ENCODE peak calls at places on chromosomes 3 and 15, in seven cellular contexts. One of them, this sample, is unnamed.

GRCh38 chr3:181694805-181695660 is 16.7 kb upstream of the SOX2 start:
- DNase-seq in Peyer's patch: no peak
- DNase-seq in heart right ventricle: peak; percentile 27
- DNase-seq in naive thymus-derived CD4-positive, alpha-beta T cell: no peak
- DNase-seq in stomach: peak; percentile 47
- DNase-seq in PC-3: no peak
- DNase-seq in GM23248: peak; percentile 20
- DNase-seq in this sample: no peak

GRCh38 chr15:57920916-57921315 is 144.6 kb downstream of the ALDH1A2 start:
- DNase-seq in Peyer's patch: no peak
- DNase-seq in heart right ventricle: no peak
- DNase-seq in PC-3: no peak
- DNase-seq in naive thymus-derived CD4-positive, alpha-beta T cell: no peak
- DNase-seq in GM23248: no peak
- DNase-seq in stomach: no peak
- DNase-seq in this sample: no peak

GRCh38 chr3:22621205-22621809 is 581.8 kb upstream of the UBE2E2 start:
- DNase-seq in Peyer's patch: no peak
- DNase-seq in naive thymus-derived CD4-positive, alpha-beta T cell: no peak
- DNase-seq in stomach: no peak
- DNase-seq in PC-3: no peak
- DNase-seq in GM23248: no peak
- DNase-seq in heart right ventricle: no peak
- DNase-seq in this sample: no peak

GRCh38 chr15:78207641-78208340 is 26.6 kb downstream of the ACSBG1 start:
- DNase-seq in heart right ventricle: no peak
- DNase-seq in PC-3: no peak
- DNase-seq in naive thymus-derived CD4-positive, alpha-beta T cell: no peak
- DNase-seq in Peyer's patch: peak; percentile 3
- DNase-seq in GM23248: no peak
- DNase-seq in stomach: peak; percentile 15
- DNase-seq in this sample: no peak

GRCh38 chr15:27101982-27102381 is 131.0 kb downstream of the GABRG3 start:
- DNase-seq in heart right ventricle: no peak
- DNase-seq in PC-3: no peak
- DNase-seq in GM23248: no peak
- DNase-seq in stomach: no peak
- DNase-seq in Peyer's patch: no peak
- DNase-seq in naive thymus-derived CD4-positive, alpha-beta T cell: no peak
- DNase-seq in this sample: no peak

GRCh38 chr3:128149632-128150031 is 3.6 kb upstream of the EEFSEC start:
- DNase-seq in heart right ventricle: no peak
- DNase-seq in Peyer's patch: no peak
- DNase-seq in stomach: no peak
- DNase-seq in PC-3: no peak
- DNase-seq in naive thymus-derived CD4-positive, alpha-beta T cell: no peak
- DNase-seq in GM23248: no peak
- DNase-seq in this sample: no peak

GRCh38 chr15:76993114-76993715 is 1.7 kb upstream of the PSTPIP1 start:
- DNase-seq in heart right ventricle: no peak
- DNase-seq in GM23248: no peak
- DNase-seq in stomach: no peak
- DNase-seq in PC-3: no peak
- DNase-seq in naive thymus-derived CD4-positive, alpha-beta T cell: no peak
- DNase-seq in Peyer's patch: no peak
- DNase-seq in this sample: no peak

GRCh38 chr3:182947892-182948291 is 32.4 kb downstream of the DCUN1D1 start:
- DNase-seq in naive thymus-derived CD4-positive, alpha-beta T cell: no peak
- DNase-seq in stomach: no peak
- DNase-seq in PC-3: peak; percentile 62
- DNase-seq in Peyer's patch: no peak
- DNase-seq in GM23248: no peak
- DNase-seq in heart right ventricle: no peak
- DNase-seq in this sample: no peak

GRCh38 chr3:5473471-5473870 is 286.0 kb downstream of the EDEM1 start:
- DNase-seq in heart right ventricle: no peak
- DNase-seq in Peyer's patch: no peak
- DNase-seq in stomach: no peak
- DNase-seq in naive thymus-derived CD4-positive, alpha-beta T cell: no peak
- DNase-seq in GM23248: no peak
- DNase-seq in PC-3: no peak
- DNase-seq in this sample: no peak
- H3K27ac ChIP-seq in heart right ventricle: no peak overlapping the region
- H3K27ac ChIP-seq in Peyer's patch: no peak overlapping the region
- H3K27ac ChIP-seq in stomach: no peak overlapping the region
- H3K27ac ChIP-seq in naive thymus-derived CD4-positive, alpha-beta T cell: no peak overlapping the region
- H3K27ac ChIP-seq in GM23248: no peak overlapping the region
- H3K27ac ChIP-seq in PC-3: no peak overlapping the region
- H3K27ac ChIP-seq in this sample: no peak overlapping the region

DNA sequence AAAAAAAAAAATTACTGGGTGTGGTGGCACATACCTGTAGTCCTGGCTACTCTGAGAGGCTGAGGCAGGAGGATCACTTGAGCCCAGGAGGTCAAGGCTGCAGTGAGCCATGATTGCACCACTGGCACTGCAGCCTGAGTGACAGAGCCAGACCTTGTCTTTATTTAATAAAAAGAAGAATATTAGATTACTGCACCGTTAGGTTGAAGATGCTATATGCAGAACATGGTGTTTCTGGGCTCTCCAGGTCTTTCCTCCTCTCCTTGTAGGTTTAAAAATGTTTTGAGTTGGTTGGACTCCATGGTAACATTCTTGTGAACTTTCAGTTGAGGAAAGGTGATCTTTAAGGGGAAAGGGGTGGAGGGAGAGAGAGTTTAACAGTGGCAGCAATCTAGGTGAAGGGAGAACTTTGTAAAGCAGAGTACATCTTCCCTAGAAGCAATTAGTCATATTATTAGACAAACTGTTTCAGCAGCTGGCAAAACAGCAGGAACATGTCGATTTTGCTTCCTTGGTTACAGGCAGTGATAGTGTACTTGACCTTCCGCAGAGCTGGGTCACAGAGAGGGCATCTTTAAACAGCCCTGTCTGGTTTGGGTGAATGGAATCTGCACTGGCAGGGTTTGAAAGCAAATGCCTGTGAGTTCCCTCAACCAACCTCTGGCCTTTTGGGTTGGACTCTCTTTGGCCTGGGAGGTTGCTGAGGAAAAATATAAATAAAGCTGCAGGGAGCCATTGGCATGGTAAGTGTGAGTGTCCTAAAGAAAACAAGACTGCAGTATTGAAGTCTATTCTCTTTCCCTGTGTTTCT is 42.8 kb downstream of the NR2C2 start:
- DNase-seq in Peyer's patch: no peak
- DNase-seq in naive thymus-derived CD4-positive, alpha-beta T cell: no peak
- DNase-seq in stomach: no peak
- DNase-seq in PC-3: no peak
- DNase-seq in GM23248: peak; percentile 18
- DNase-seq in heart right ventricle: peak; percentile 46
- DNase-seq in this sample: no peak
- H3K4me3 ChIP-seq in Peyer's patch: no peak overlapping the region
- H3K4me3 ChIP-seq in naive thymus-derived CD4-positive, alpha-beta T cell: no peak overlapping the region
- H3K4me3 ChIP-seq in stomach: no peak overlapping the region
- H3K4me3 ChIP-seq in PC-3: no peak overlapping the region
- H3K4me3 ChIP-seq in GM23248: no peak overlapping the region
- H3K4me3 ChIP-seq in heart right ventricle: no peak overlapping the region
- H3K4me3 ChIP-seq in this sample: no peak overlapping the region

GRCh38 chr3:139473155-139473771 is 3.1 kb downstream of the RBP2 start:
- DNase-seq in stomach: no peak
- DNase-seq in GM23248: peak; percentile 8
- DNase-seq in heart right ventricle: no peak
- DNase-seq in PC-3: peak; percentile 21
- DNase-seq in Peyer's patch: no peak
- DNase-seq in naive thymus-derived CD4-positive, alpha-beta T cell: no peak
- DNase-seq in this sample: no peak

GRCh38 chr3:139477710-139478640 is 1.7 kb upstream of the RBP2 start:
- DNase-seq in heart right ventricle: no peak
- DNase-seq in Peyer's patch: no peak
- DNase-seq in naive thymus-derived CD4-positive, alpha-beta T cell: no peak
- DNase-seq in PC-3: peak; percentile 27
- DNase-seq in stomach: no peak
- DNase-seq in GM23248: no peak
- DNase-seq in this sample: no peak

GRCh38 chr3:139472380-139473010 is 3.8 kb downstream of the RBP2 start:
- DNase-seq in GM23248: peak; percentile 3
- DNase-seq in heart right ventricle: no peak
- DNase-seq in PC-3: no peak
- DNase-seq in stomach: no peak
- DNase-seq in naive thymus-derived CD4-positive, alpha-beta T cell: no peak
- DNase-seq in Peyer's patch: no peak
- DNase-seq in this sample: no peak

GRCh38 chr3:139480585-139480984 is 4.3 kb upstream of the RBP2 start:
- DNase-seq in PC-3: no peak
- DNase-seq in stomach: no peak
- DNase-seq in heart right ventricle: no peak
- DNase-seq in Peyer's patch: no peak
- DNase-seq in naive thymus-derived CD4-positive, alpha-beta T cell: no peak
- DNase-seq in GM23248: no peak
- DNase-seq in this sample: no peak

GRCh38 chr3:139476348-139476747 is at the start of gene RBP2:
- DNase-seq in PC-3: no peak
- DNase-seq in Peyer's patch: no peak
- DNase-seq in naive thymus-derived CD4-positive, alpha-beta T cell: no peak
- DNase-seq in GM23248: no peak
- DNase-seq in stomach: no peak
- DNase-seq in heart right ventricle: no peak
- DNase-seq in this sample: no peak
- H3K27ac ChIP-seq in PC-3: no peak within 1 kb of the TSS
- H3K27ac ChIP-seq in Peyer's patch: peak within 1 kb of the TSS; percentile 44
- H3K27ac ChIP-seq in naive thymus-derived CD4-positive, alpha-beta T cell: no peak within 1 kb of the TSS
- H3K27ac ChIP-seq in GM23248: no peak within 1 kb of the TSS
- H3K27ac ChIP-seq in stomach: no peak within 1 kb of the TSS
- H3K27ac ChIP-seq in heart right ventricle: no peak within 1 kb of the TSS
- H3K27ac ChIP-seq in this sample: no peak within 1 kb of the TSS

DNA sequence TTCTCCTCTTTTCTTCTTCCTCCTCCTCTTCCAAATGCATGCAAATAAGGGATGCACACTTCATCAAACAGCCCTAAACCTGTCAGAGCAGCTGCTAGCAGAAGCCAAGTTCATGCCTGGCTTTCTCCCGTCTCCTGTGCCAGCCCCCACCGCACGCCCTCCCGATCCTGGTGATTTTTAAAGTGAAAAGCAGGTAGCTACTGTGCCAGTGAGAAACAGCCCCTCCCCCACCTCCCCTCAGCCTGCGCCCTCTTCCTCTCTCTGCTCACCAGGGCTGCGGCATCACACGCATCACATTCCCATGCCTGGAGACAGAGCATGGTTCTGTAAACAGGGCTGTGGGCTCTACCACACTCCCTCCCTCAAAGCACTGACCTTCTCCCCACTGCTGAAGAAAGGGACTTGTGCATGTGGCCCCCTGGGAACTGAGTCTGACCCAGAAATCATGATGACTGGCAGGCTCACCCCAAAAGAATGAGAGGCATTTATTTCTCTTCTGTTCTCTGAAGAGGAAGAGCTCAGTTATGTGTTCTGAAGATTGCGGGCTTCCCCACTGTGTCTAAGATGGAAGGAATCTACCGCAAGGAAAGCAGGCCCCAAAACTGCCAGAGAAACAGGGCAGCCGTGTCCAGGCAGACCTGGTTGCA is 14.6 kb upstream of the SLC6A1 start:
- DNase-seq in naive thymus-derived CD4-positive, alpha-beta T cell: no peak
- DNase-seq in GM23248: no peak
- DNase-seq in heart right ventricle: no peak
- DNase-seq in PC-3: no peak
- DNase-seq in Peyer's patch: no peak
- DNase-seq in stomach: no peak
- DNase-seq in this sample: no peak
- H3K4me3 ChIP-seq in naive thymus-derived CD4-positive, alpha-beta T cell: no peak overlapping the region
- H3K4me3 ChIP-seq in GM23248: no peak overlapping the region
- H3K4me3 ChIP-seq in heart right ventricle: no peak overlapping the region
- H3K4me3 ChIP-seq in PC-3: no peak overlapping the region
- H3K4me3 ChIP-seq in Peyer's patch: no peak overlapping the region
- H3K4me3 ChIP-seq in stomach: no peak overlapping the region
- H3K4me3 ChIP-seq in this sample: no peak overlapping the region

GRCh38 chr3:45026038-45026437 is at the start of gene CLEC3B:
- DNase-seq in Peyer's patch: no peak
- DNase-seq in naive thymus-derived CD4-positive, alpha-beta T cell: no peak
- DNase-seq in PC-3: peak; percentile 29
- DNase-seq in stomach: no peak
- DNase-seq in GM23248: peak; percentile 85
- DNase-seq in heart right ventricle: peak; percentile 91
- DNase-seq in this sample: no peak
- H3K27ac ChIP-seq in Peyer's patch: peak within 1 kb of the TSS; percentile 56
- H3K27ac ChIP-seq in naive thymus-derived CD4-positive, alpha-beta T cell: no peak within 1 kb of the TSS
- H3K27ac ChIP-seq in PC-3: no peak within 1 kb of the TSS
- H3K27ac ChIP-seq in stomach: peak within 1 kb of the TSS; percentile 62
- H3K27ac ChIP-seq in GM23248: peak within 1 kb of the TSS; percentile 88
- H3K27ac ChIP-seq in heart right ventricle: peak within 1 kb of the TSS; percentile 81
- H3K27ac ChIP-seq in this sample: no peak within 1 kb of the TSS

GRCh38 chr3:129281726-129282125 is 3.1 kb downstream of the HMCES start:
- DNase-seq in PC-3: no peak
- DNase-seq in naive thymus-derived CD4-positive, alpha-beta T cell: no peak
- DNase-seq in stomach: no peak
- DNase-seq in GM23248: no peak
- DNase-seq in Peyer's patch: no peak
- DNase-seq in heart right ventricle: no peak
- DNase-seq in this sample: no peak

GRCh38 chr3:129280183-129280582 is 1.5 kb downstream of the HMCES start:
- DNase-seq in GM23248: no peak
- DNase-seq in Peyer's patch: no peak
- DNase-seq in PC-3: no peak
- DNase-seq in heart right ventricle: no peak
- DNase-seq in naive thymus-derived CD4-positive, alpha-beta T cell: no peak
- DNase-seq in stomach: no peak
- DNase-seq in this sample: no peak

GRCh38 chr3:129278970-129279906 is 568 bp downstream of the HMCES start:
- DNase-seq in stomach: peak; percentile 38
- DNase-seq in GM23248: peak; percentile 80
- DNase-seq in naive thymus-derived CD4-positive, alpha-beta T cell: peak; percentile 62
- DNase-seq in PC-3: peak; percentile 60
- DNase-seq in heart right ventricle: peak; percentile 20
- DNase-seq in Peyer's patch: peak; percentile 46
- DNase-seq in this sample: peak; percentile 15

GRCh38 chr3:129286081-129286480 is 7.4 kb downstream of the HMCES start:
- DNase-seq in Peyer's patch: no peak
- DNase-seq in heart right ventricle: no peak
- DNase-seq in PC-3: no peak
- DNase-seq in naive thymus-derived CD4-positive, alpha-beta T cell: no peak
- DNase-seq in stomach: no peak
- DNase-seq in GM23248: no peak
- DNase-seq in this sample: no peak

DNA sequence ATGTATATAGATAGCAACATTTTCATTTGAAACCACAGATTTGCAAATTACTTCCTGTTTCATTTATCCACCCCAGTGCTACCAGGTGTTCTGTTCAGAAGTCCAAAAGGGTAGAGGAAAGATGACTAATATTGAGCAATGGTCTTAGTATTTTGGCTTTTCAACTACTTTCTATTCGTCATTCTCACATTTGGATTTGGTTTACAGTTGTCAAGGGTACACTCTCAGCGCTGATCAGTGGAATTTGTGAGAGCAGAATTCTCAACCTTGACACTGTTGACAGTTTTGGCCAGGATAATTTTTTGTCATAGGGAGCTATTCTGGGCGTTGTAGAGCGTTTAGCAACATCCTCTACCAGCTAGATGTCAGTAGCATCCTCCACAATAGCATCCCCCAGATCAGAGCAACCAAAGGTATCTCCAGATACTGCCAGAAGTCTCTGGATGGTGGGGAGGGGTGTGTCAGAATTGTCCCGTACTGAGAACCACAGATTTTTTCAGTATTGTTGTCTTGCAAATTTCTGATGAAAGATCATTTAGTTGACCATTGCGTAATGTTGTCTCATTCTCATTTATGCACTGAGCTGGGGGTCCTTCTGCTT is 4.2 kb downstream of the HMCES start:
- DNase-seq in Peyer's patch: no peak
- DNase-seq in PC-3: peak; percentile 68
- DNase-seq in GM23248: peak; percentile 88
- DNase-seq in naive thymus-derived CD4-positive, alpha-beta T cell: no peak
- DNase-seq in stomach: no peak
- DNase-seq in heart right ventricle: no peak
- DNase-seq in this sample: no peak
- H3K4me3 ChIP-seq in Peyer's patch: no peak overlapping the region
- H3K4me3 ChIP-seq in PC-3: no peak overlapping the region
- H3K4me3 ChIP-seq in GM23248: no peak overlapping the region
- H3K4me3 ChIP-seq in naive thymus-derived CD4-positive, alpha-beta T cell: peak overlapping the region; percentile 13
- H3K4me3 ChIP-seq in stomach: no peak overlapping the region
- H3K4me3 ChIP-seq in heart right ventricle: no peak overlapping the region
- H3K4me3 ChIP-seq in this sample: no peak overlapping the region